ENCODE peak calls at places on chromosomes 1 and 21, in eight cellular contexts. One of them, this sample, is unnamed.

GRCh38 chr1:202158810-202159533 is 1.4 kb downstream of the PTPN7 start:
- DNase-seq in GM23248: no peak
- DNase-seq in fibroblast of gingiva: no peak
- DNase-seq in G401: no peak
- DNase-seq in effector memory CD4-positive, alpha-beta T cell: no peak
- DNase-seq in AG04450: no peak
- DNase-seq in GM03348: no peak
- DNase-seq in AG09319: no peak
- DNase-seq in this sample: no peak

GRCh38 chr1:206725053-206725963 is 40.6 kb downstream of the MAPKAPK2 start:
- DNase-seq in GM23248: peak
- DNase-seq in fibroblast of gingiva: peak
- DNase-seq in G401: peak
- DNase-seq in effector memory CD4-positive, alpha-beta T cell: peak
- DNase-seq in AG04450: no peak
- DNase-seq in GM03348: peak
- DNase-seq in AG09319: no peak
- DNase-seq in this sample: peak

GRCh38 chr1:180482425-180483275 is 19.7 kb downstream of the ACBD6 start:
- DNase-seq in GM23248: peak
- DNase-seq in fibroblast of gingiva: peak
- DNase-seq in G401: peak
- DNase-seq in effector memory CD4-positive, alpha-beta T cell: no peak
- DNase-seq in AG04450: no peak
- DNase-seq in GM03348: peak
- DNase-seq in AG09319: peak
- DNase-seq in this sample: no peak

GRCh38 chr1:174158767-174159252 is 510 bp upstream of the RABGAP1L start:
- DNase-seq in GM23248: peak
- DNase-seq in fibroblast of gingiva: no peak
- DNase-seq in G401: no peak
- DNase-seq in effector memory CD4-positive, alpha-beta T cell: peak
- DNase-seq in AG04450: no peak
- DNase-seq in GM03348: no peak
- DNase-seq in AG09319: no peak
- DNase-seq in this sample: no peak

GRCh38 chr21:31011412-31011811 is 26.9 kb downstream of the KRTAP19-8 start:
- DNase-seq in GM23248: no peak
- DNase-seq in fibroblast of gingiva: no peak
- DNase-seq in G401: no peak
- DNase-seq in effector memory CD4-positive, alpha-beta T cell: no peak
- DNase-seq in AG04450: no peak
- DNase-seq in GM03348: no peak
- DNase-seq in AG09319: no peak
- DNase-seq in this sample: no peak

GRCh38 chr1:30912203-30912602 is 3.6 kb upstream of the SDC3 start:
- DNase-seq in GM23248: no peak
- DNase-seq in fibroblast of gingiva: no peak
- DNase-seq in G401: no peak
- DNase-seq in effector memory CD4-positive, alpha-beta T cell: no peak
- DNase-seq in AG04450: no peak
- DNase-seq in GM03348: no peak
- DNase-seq in AG09319: no peak
- DNase-seq in this sample: no peak

GRCh38 chr1:162175393-162175792 is 105.9 kb downstream of the NOS1AP start:
- DNase-seq in GM23248: no peak
- DNase-seq in fibroblast of gingiva: no peak
- DNase-seq in G401: no peak
- DNase-seq in effector memory CD4-positive, alpha-beta T cell: no peak
- DNase-seq in AG04450: no peak
- DNase-seq in GM03348: no peak
- DNase-seq in AG09319: no peak
- DNase-seq in this sample: no peak

GRCh38 chr1:30687886-30688285 is 35.5 kb downstream of the MATN1 start:
- DNase-seq in GM23248: no peak
- DNase-seq in fibroblast of gingiva: no peak
- DNase-seq in G401: no peak
- DNase-seq in effector memory CD4-positive, alpha-beta T cell: no peak
- DNase-seq in AG04450: no peak
- DNase-seq in GM03348: no peak
- DNase-seq in AG09319: no peak
- DNase-seq in this sample: no peak

GRCh38 chr1:203271962-203272632 is 33.2 kb upstream of the BTG2 start:
- DNase-seq in GM23248: no peak
- DNase-seq in fibroblast of gingiva: no peak
- DNase-seq in G401: no peak
- DNase-seq in effector memory CD4-positive, alpha-beta T cell: no peak
- DNase-seq in AG04450: no peak
- DNase-seq in GM03348: no peak
- DNase-seq in AG09319: no peak
- DNase-seq in this sample: no peak

GRCh38 chr1:229412056-229412455 is 21.8 kb downstream of the ACTA1 start:
- DNase-seq in GM23248: no peak
- DNase-seq in fibroblast of gingiva: no peak
- DNase-seq in G401: peak
- DNase-seq in effector memory CD4-positive, alpha-beta T cell: no peak
- DNase-seq in AG04450: no peak
- DNase-seq in GM03348: no peak
- DNase-seq in AG09319: no peak
- DNase-seq in this sample: no peak

GRCh38 chr1:221478050-221478949 is 263.6 kb downstream of the DUSP10 start:
- DNase-seq in GM23248: peak
- DNase-seq in fibroblast of gingiva: peak
- DNase-seq in G401: peak
- DNase-seq in effector memory CD4-positive, alpha-beta T cell: peak
- DNase-seq in AG04450: peak
- DNase-seq in GM03348: peak
- DNase-seq in AG09319: peak
- DNase-seq in this sample: peak

GRCh38 chr1:6955357-6956154 is 170.3 kb downstream of the CAMTA1 start:
- DNase-seq in GM23248: no peak
- DNase-seq in fibroblast of gingiva: no peak
- DNase-seq in G401: no peak
- DNase-seq in effector memory CD4-positive, alpha-beta T cell: no peak
- DNase-seq in AG04450: no peak
- DNase-seq in GM03348: no peak
- DNase-seq in AG09319: no peak
- DNase-seq in this sample: no peak

GRCh38 chr1:81170721-81171120 is 630.0 kb upstream of the ADGRL2 start:
- DNase-seq in GM23248: no peak
- DNase-seq in fibroblast of gingiva: peak
- DNase-seq in G401: no peak
- DNase-seq in effector memory CD4-positive, alpha-beta T cell: no peak
- DNase-seq in AG04450: no peak
- DNase-seq in GM03348: no peak
- DNase-seq in AG09319: no peak
- DNase-seq in this sample: no peak